ENCODE peak calls at places on chromosome 15, in eight cellular contexts. R is cardiac fibroblast; N is sigmoid colon; G is NB4; S is CD8-positive, alpha-beta T cell; B is astrocyte; V is cardiac muscle cell; A is PC-9. W is an unnamed sample.

GRCh38 chr15:67100808-67101581 is 35.6 kb downstream of the SMAD3 start:
- DNase-seq in G (no peak), S (no peak), V (no peak), N (no peak), R (no peak), B (no peak), A (no peak), W (no peak)

GRCh38 chr15:41933771-41934170 is 38.6 kb downstream of the EHD4 start:
- DNase-seq in V (no peak), N (no peak), B (no peak), R (no peak), A (peak; percentile 61), S (no peak), G (no peak), W (no peak)

GRCh38 chr15:78944669-78945407 is at the start of gene CTSH:
- DNase-seq in S (peak; percentile 55), A (peak; percentile 83), R (peak; percentile 21), B (peak; percentile 38), N (peak; percentile 87), G (peak; percentile 87), V (peak; percentile 65), W (no peak)

GRCh38 chr15:65303687-65304392 is 637 bp upstream of the RNU5B-1 start:
- DNase-seq in S (no peak), G (peak; percentile 51), B (peak; percentile 34), V (peak; percentile 70), R (peak; percentile 68), A (peak; percentile 61), N (peak; percentile 88), W (no peak)

GRCh38 chr15:27820232-27820631 is 278.9 kb downstream of the OCA2 start:
- DNase-seq in R (no peak), N (no peak), G (peak; percentile 85), V (no peak), S (no peak), A (no peak), B (peak; percentile 65), W (no peak)

GRCh38 chr15:70723124-70723427 is 40.3 kb downstream of the UACA start:
- DNase-seq in S (no peak), V (no peak), A (no peak), N (no peak), R (no peak), B (no peak), G (no peak), W (no peak)

GRCh38 chr15:50260969-50261496 is 4.5 kb downstream of the HDC start:
- DNase-seq in V (no peak), R (no peak), G (no peak), B (peak; percentile 15), S (no peak), N (no peak), A (no peak), W (no peak)

GRCh38 chr15:45394681-45395080 is 16.3 kb upstream of the GATM start:
- DNase-seq in A (no peak), V (no peak), S (no peak), G (no peak), R (no peak), N (no peak), B (no peak), W (no peak)

GRCh38 chr15:82553846-82554245 is 13.6 kb upstream of the RPS17 start:
- DNase-seq in S (no peak), G (no peak), V (no peak), N (no peak), R (no peak), B (no peak), A (peak; percentile 25), W (no peak)

GRCh38 chr15:52291204-52291603 is 4.4 kb downstream of the MYO5C start:
- DNase-seq in B (no peak), A (no peak), N (no peak), S (no peak), V (no peak), R (no peak), G (no peak), W (no peak)

GRCh38 chr15:87896926-87897325 is 359.6 kb downstream of the NTRK3 start:
- DNase-seq in A (no peak), V (no peak), B (no peak), S (no peak), G (no peak), N (no peak), R (no peak), W (no peak)

GRCh38 chr15:35728176-35728938 is 182.4 kb upstream of the DPH6 start:
- DNase-seq in B (peak; percentile 35), G (no peak), N (no peak), V (no peak), S (no peak), A (peak; percentile 63), R (no peak), W (no peak)

GRCh38 chr15:101003076-101003475 is 83.9 kb downstream of the LRRK1 start:
- DNase-seq in V (no peak), B (no peak), G (peak; percentile 37), A (no peak), S (no peak), R (no peak), N (no peak), W (no peak)

GRCh38 chr15:90008607-90009006 is 7.5 kb downstream of the ZNF710 start:
- DNase-seq in V (peak; percentile 38), A (no peak), N (peak; percentile 19), G (no peak), R (peak; percentile 25), B (no peak), S (no peak), W (no peak)

GRCh38 chr15:51561271-51561670 is 61.3 kb downstream of the DMXL2 start:
- DNase-seq in G (peak; percentile 64), R (no peak), N (no peak), B (no peak), S (no peak), A (no peak), V (no peak), W (no peak)

GRCh38 chr15:70195808-70196304 is 98.1 kb upstream of the TLE3 start:
- DNase-seq in N (peak; percentile 93), A (peak; percentile 68), R (peak; percentile 94), G (no peak), S (no peak), V (peak; percentile 96), B (peak; percentile 95), W (no peak)

GRCh38 chr15:80747317-80748053 is 31.7 kb upstream of the CEMIP start:
- DNase-seq in R (no peak), N (no peak), A (no peak), S (no peak), V (no peak), G (no peak), B (no peak), W (no peak)

GRCh38 chr15:52804526-52805081 is 14.5 kb upstream of the ONECUT1 start:
- DNase-seq in N (no peak), R (no peak), G (no peak), V (no peak), A (no peak), S (no peak), B (no peak), W (no peak)

GRCh38 chr15:100384108-100384410 is 42.3 kb upstream of the ADAMTS17 start:
- DNase-seq in G (no peak), N (no peak), B (no peak), A (no peak), S (no peak), V (no peak), R (no peak), W (no peak)

GRCh38 chr15:81157939-81158223 is 23.8 kb downstream of the CFAP161 start:
- DNase-seq in B (no peak), G (no peak), R (no peak), S (no peak), A (no peak), N (no peak), V (no peak), W (no peak)

GRCh38 chr15:90412356-90413194 is 24.5 kb downstream of the IQGAP1 start:
- DNase-seq in G (peak; percentile 80), R (peak; percentile 85), V (peak; percentile 86), A (peak; percentile 67), B (peak; percentile 89), S (no peak), N (no peak), W (no peak)

GRCh38 chr15:100968043-100968966 is 49.1 kb downstream of the LRRK1 start:
- DNase-seq in G (no peak), S (no peak), A (no peak), V (peak; percentile 71), N (no peak), R (peak; percentile 56), B (peak; percentile 92), W (no peak)

GRCh38 chr15:39336926-39337325 is 244.0 kb upstream of the THBS1 start:
- DNase-seq in S (no peak), V (peak; percentile 23), B (no peak), N (no peak), R (peak; percentile 28), G (no peak), A (no peak), W (no peak)

GRCh38 chr15:74892313-74892712 is 2.5 kb downstream of the MPI start:
- DNase-seq in B (no peak), V (no peak), S (no peak), R (no peak), A (peak; percentile 77), G (no peak), N (no peak), W (no peak)

GRCh38 chr15:81000144-81000625 is 538 bp upstream of the TLNRD1 start:
- DNase-seq in R (peak; percentile 21), N (no peak), A (no peak), G (peak; percentile 46), B (no peak), V (peak; percentile 33), S (no peak), W (no peak)

GRCh38 chr15:58558777-58559176 is 127.0 kb downstream of the LIPC start:
- DNase-seq in G (no peak), V (no peak), S (no peak), R (no peak), A (no peak), B (no peak), N (no peak), W (no peak)
- TF ChIP-seq CTCF in G (no peak), V (no peak), S (no peak), R (no peak), A (no peak), B (no peak), N (no peak), W (no peak)

GRCh38 chr15:40382580-40383456 is at the start of gene KNSTRN:
- DNase-seq in S (peak; percentile 87), R (peak; percentile 94), A (peak; percentile 87), G (peak; percentile 93), B (peak; percentile 85), N (peak; percentile 95), V (peak; percentile 95), W (peak; percentile 57)
- H3K4me3 ChIP-seq in S (peak within 1 kb of the TSS; percentile 93), R (peak within 1 kb of the TSS; percentile 86), A (peak within 1 kb of the TSS; percentile 76), G (peak within 1 kb of the TSS; percentile 95), B (peak within 1 kb of the TSS; percentile 79), N (peak within 1 kb of the TSS; percentile 61), V (peak within 1 kb of the TSS; percentile 53), W (peak within 1 kb of the TSS; percentile 80)

GRCh38 chr15:92942706-92943105 is 42.6 kb downstream of the CHD2 start:
- DNase-seq in S (no peak), V (no peak), G (no peak), B (no peak), R (no peak), A (no peak), N (no peak), W (no peak)
- TF ChIP-seq CTCF in S (no peak), V (no peak), G (no peak), B (no peak), R (no peak), A (no peak), N (no peak), W (peak; percentile 17)

DNA sequence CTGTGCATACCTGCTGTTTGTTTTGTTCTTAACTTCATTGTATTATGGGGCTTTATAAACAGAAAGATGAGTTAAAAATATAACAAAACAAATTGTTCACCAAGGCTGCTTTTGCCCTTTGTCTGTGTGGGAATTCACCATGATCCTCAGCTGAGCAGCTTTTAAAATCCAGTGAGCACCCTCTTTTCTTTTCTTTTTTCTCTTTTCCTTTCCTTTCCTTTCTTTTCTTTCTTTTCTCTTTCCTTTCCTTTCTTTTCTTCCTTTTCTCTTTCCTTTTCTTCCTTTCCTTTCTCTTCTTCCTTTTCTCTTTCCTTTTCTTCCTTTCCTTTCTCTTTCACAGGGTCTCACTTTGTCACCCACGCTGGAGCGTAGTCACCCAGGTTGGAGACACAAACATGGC is 38.3 kb downstream of the RAB8B start:
- DNase-seq in S (no peak), R (no peak), A (no peak), B (no peak), G (no peak), V (no peak), N (no peak), W (no peak)
- H3K4me3 ChIP-seq in S (no peak overlapping the region), R (no peak overlapping the region), A (no peak overlapping the region), B (no peak overlapping the region), G (no peak overlapping the region), V (no peak overlapping the region), N (no peak overlapping the region), W (no peak overlapping the region)

W was measured in epithelial cell of proximal tubule.